ENCODE peak calls at places on chromosomes 2 and 18, in five cellular contexts. U is mesendoderm; H is IMR-90; Q is endothelial cell of umbilical vein; L is CD8-positive, alpha-beta memory T cell. A is an unnamed sample.

GRCh38 chr2:170362895-170363582 is 185.1 kb downstream of the MYO3B start:
- DNase-seq in Q (no peak), L (no peak), H (no peak), U (no peak), A (no peak)

GRCh38 chr18:22831441-22831904 is 101.7 kb upstream of the RBBP8 start:
- DNase-seq in Q (no peak), U (peak; percentile 38), L (no peak), H (peak; percentile 91), A (no peak)

GRCh38 chr2:135030826-135031225 is 16.4 kb downstream of the MAP3K19 start:
- DNase-seq in H (peak; percentile 65), L (no peak), U (peak; percentile 42), Q (peak; percentile 35), A (no peak)

GRCh38 chr2:102186676-102187190 is at the start of gene IL1RL2:
- DNase-seq in Q (no peak), U (peak; percentile 8), H (no peak), L (no peak), A (no peak)

GRCh38 chr2:46298522-46299351 is 1.5 kb downstream of the EPAS1 start:
- DNase-seq in H (peak; percentile 47), L (peak; percentile 17), Q (peak; percentile 60), U (peak; percentile 56), A (peak; percentile 50)

GRCh38 chr2:165428996-165429395 is 40.5 kb upstream of the CSRNP3 start:
- DNase-seq in L (no peak), H (no peak), Q (no peak), U (no peak), A (no peak)

GRCh38 chr2:134108124-134108523 is 145.7 kb upstream of the MGAT5 start:
- DNase-seq in H (no peak), Q (no peak), L (no peak), U (no peak), A (no peak)

GRCh38 chr2:61291851-61292575 is 130.0 kb downstream of the C2orf74 start:
- DNase-seq in U (no peak), Q (no peak), H (peak; percentile 52), L (no peak), A (no peak)

GRCh38 chr2:8662239-8662879 is 19.5 kb upstream of the ID2 start:
- DNase-seq in U (no peak), H (peak; percentile 90), L (no peak), Q (no peak), A (no peak)

GRCh38 chr2:54446625-54447024 is 9.5 kb upstream of the SPTBN1 start:
- DNase-seq in L (no peak), U (no peak), Q (no peak), H (no peak), A (no peak)

GRCh38 chr18:57091231-57091630 is 55.7 kb upstream of the BOD1L2 start:
- DNase-seq in L (no peak), U (no peak), H (no peak), Q (no peak), A (no peak)

GRCh38 chr2:23595601-23596251 is 210.7 kb downstream of the KLHL29 start:
- DNase-seq in H (peak; percentile 13), L (no peak), Q (no peak), U (peak; percentile 92), A (no peak)

GRCh38 chr2:95354925-95355324 is 47.6 kb upstream of the FAHD2A start:
- DNase-seq in U (no peak), L (no peak), H (no peak), Q (no peak), A (no peak)

GRCh38 chr2:15645720-15646385 is 54.2 kb downstream of the DDX1 start:
- DNase-seq in H (no peak), U (no peak), L (no peak), Q (no peak), A (no peak)

GRCh38 chr18:46481048-46481846 is 175.8 kb downstream of the LOXHD1 start:
- DNase-seq in L (peak; percentile 40), Q (peak; percentile 37), H (peak; percentile 52), U (peak; percentile 79), A (peak; percentile 75)

GRCh38 chr2:16553222-16553621 is 112.4 kb downstream of the CYRIA start:
- DNase-seq in Q (peak; percentile 51), L (no peak), H (peak; percentile 33), U (peak; percentile 53), A (peak; percentile 65)

GRCh38 chr2:129720761-129721160 is 258.7 kb upstream of the RAB6C start:
- DNase-seq in H (no peak), U (no peak), Q (no peak), L (no peak), A (no peak)

GRCh38 chr2:173272895-173273294 is 81.8 kb upstream of the CDCA7 start:
- DNase-seq in Q (no peak), L (no peak), H (no peak), U (no peak), A (no peak)

GRCh38 chr18:71304856-71305255 is 1016.0 kb downstream of the SOCS6 start:
- DNase-seq in H (no peak), L (no peak), U (peak; percentile 94), Q (no peak), A (no peak)

GRCh38 chr2:145985517-145985916 is 1465.6 kb upstream of the ZEB2 start:
- DNase-seq in H (peak; percentile 1), Q (peak; percentile 64), L (no peak), U (no peak), A (no peak)

GRCh38 chr2:156333274-156333950 is 891 bp upstream of the NR4A2 start:
- DNase-seq in U (no peak), Q (no peak), H (no peak), L (no peak), A (no peak)

GRCh38 chr2:162072976-162073775 is 839 bp downstream of the DPP4 start:
- DNase-seq in L (no peak), Q (peak; percentile 36), H (peak; percentile 22), U (peak; percentile 31), A (peak; percentile 18)

GRCh38 chr18:37160038-37160745 is 331.3 kb downstream of the KIAA1328 start:
- DNase-seq in H (no peak), Q (no peak), U (no peak), L (no peak), A (no peak)

GRCh38 chr2:178070824-178071223 is 1.8 kb downstream of the PDE11A start:
- DNase-seq in L (no peak), Q (no peak), U (no peak), H (no peak), A (no peak)

GRCh38 chr2:82023710-82024109 is 1719.2 kb upstream of the LRRTM1 start:
- DNase-seq in Q (no peak), H (no peak), L (no peak), U (peak; percentile 37), A (no peak)

GRCh38 chr2:25844089-25844488 is 34.2 kb downstream of the ASXL2 start:
- DNase-seq in H (peak; percentile 65), L (no peak), Q (no peak), U (no peak), A (no peak)

GRCh38 chr2:233446121-233446520 is 91.8 kb downstream of the DGKD start:
- DNase-seq in L (no peak), H (no peak), Q (no peak), U (no peak), A (no peak)

GRCh38 chr2:131008967-131009366 is 84.3 kb downstream of the FAM168B start:
- DNase-seq in L (no peak), H (no peak), U (no peak), Q (no peak), A (no peak)

GRCh38 chr2:15704086-15704787 is 112.6 kb downstream of the DDX1 start:
- DNase-seq in L (no peak), U (no peak), Q (peak; percentile 76), H (no peak), A (no peak)

DNA sequence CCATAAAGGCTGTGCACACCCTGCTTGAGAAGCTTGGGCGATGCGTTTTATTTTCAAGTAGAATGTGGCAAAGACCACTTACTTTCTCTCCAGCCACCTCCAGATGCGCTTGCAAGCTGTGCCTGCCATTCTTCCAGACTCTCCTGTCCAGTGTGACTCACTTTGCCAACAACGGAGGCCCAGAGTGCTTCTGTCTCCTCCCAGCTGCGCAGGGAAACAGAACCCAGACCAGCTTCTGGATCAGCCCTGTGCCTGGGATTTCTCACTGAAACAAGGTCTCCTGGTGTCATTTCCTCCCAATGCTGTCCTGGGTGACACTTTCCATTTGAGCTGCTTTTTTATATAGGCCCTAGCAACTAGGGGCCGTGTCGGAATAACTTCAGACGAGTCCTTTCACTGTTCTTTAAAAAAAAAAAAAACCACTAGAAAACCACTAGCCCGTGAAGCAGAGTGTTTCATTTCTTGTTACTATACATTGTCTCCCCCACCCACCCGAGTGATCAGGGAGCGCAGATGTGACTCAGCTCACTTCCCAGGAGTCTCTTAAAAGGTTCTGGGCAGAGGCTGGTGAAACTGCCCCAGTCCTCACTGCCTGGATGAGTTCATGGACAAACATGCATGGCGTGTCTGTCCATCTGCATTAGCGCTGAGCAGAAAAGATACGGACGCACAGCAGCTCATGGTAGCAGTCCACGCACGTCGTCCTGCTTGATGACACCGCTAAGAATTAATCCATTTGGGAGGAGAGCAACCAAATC is 25.3 kb upstream of the RPL31 start:
- DNase-seq in U (no peak), H (peak; percentile 59), Q (no peak), L (no peak), A (no peak)
- H3K27ac ChIP-seq in U (no peak overlapping the region), H (no peak overlapping the region), Q (no peak overlapping the region), L (no peak overlapping the region), A (no peak overlapping the region)

DNA sequence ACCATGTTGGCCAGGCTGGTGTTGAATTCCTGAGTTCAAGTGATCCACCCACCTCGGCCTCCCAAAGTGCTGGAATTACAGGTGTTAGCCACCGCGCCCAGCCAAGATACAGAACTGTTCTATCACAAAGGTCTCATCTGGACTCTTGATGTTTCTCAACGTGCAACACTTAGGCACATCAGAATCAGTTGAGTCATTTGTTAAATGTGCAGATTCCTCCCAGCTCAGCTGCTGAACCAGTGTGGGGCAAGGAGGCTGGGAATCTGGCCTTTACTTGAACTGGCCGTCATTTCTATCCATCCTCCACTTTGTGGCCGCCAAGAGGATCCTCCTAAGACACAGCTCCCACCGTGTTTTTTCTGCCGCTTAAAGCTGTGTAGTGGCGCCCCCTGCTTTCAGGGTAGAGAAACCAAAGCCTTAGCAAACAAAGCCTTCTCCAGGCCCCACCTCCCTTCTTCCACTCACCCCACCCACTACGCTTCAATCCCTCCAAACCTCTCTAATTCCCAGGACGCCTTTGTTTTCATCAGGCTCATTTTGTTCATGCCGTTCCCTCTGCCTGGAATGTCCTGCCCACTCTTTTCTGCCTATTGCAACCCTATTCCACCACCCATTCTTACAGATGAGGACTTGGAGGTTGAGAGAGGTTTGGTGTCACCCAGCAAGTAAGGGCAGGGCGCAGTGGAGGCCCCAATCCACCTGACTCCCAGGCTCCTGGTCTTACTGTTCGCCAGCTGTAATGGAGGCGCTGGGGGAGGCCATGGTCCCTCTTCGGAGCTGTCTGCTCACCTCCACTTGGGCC is 776 bp upstream of the SPEG start:
- DNase-seq in U (peak; percentile 95), L (no peak), H (peak; percentile 71), Q (no peak), A (peak; percentile 83)
- H3K27ac ChIP-seq in U (no peak overlapping the region), L (no peak overlapping the region), H (no peak overlapping the region), Q (no peak overlapping the region), A (peak overlapping the region; percentile 44)

GRCh38 chr18:77012751-77013550 is 119.6 kb downstream of the MBP start:
- DNase-seq in L (no peak), U (no peak), H (no peak), Q (no peak), A (no peak)
- H3K27ac ChIP-seq in L (no peak overlapping the region), U (no peak overlapping the region), H (no peak overlapping the region), Q (no peak overlapping the region), A (no peak overlapping the region)

DNA sequence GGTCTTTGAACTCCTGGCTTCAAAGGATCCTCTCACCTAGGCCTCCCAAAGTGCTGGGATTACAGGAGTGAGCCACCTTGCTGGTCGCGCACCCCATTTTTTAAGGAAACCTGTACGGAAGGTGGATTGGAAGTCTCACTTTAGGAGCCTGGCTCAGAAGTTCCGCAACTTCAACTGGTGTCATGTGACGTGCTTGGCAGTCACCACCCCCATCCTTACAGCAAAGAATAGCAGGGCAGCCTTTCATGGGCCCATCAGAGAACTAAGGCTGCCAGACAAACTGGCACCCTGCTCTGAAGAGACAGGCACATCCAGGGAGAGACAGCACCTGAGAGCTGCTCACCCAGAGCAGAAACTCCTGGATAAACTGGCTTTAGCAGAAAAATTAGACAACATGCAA is 3.3 kb upstream of the SLC66A2 start:
- DNase-seq in U (no peak), H (no peak), Q (no peak), L (no peak), A (no peak)
- H3K27ac ChIP-seq in U (no peak overlapping the region), H (no peak overlapping the region), Q (no peak overlapping the region), L (no peak overlapping the region), A (no peak overlapping the region)

A was measured in WERI-Rb-1.